ENCODE peak calls at places on chromosomes 12 and 14, in five cellular contexts. T is brain microvascular endothelial cell; D is ascending aorta; Q is GM23248; N is effector memory CD4-positive, alpha-beta T cell. O is an unnamed sample.
A peak's percentile ranks its signal among the peaks of the same experiment; 100 is the strongest.

GRCh38 chr12:92570056-92570753 is 132.6 kb upstream of the PLEKHG7 start:
- DNase-seq in T (peak; percentile 87), D (peak; percentile 82), Q (peak; percentile 79), N (peak; percentile 30), O (peak; percentile 68)

GRCh38 chr14:96568646-96569045 is 66.5 kb downstream of the PAPOLA start:
- DNase-seq in T (no peak), D (no peak), Q (no peak), N (no peak), O (no peak)

GRCh38 chr12:49349266-49349665 is 2.6 kb downstream of the DNAJC22 start:
- DNase-seq in T (no peak), D (no peak), Q (no peak), N (no peak), O (no peak)

GRCh38 chr14:89425931-89426330 is 8.9 kb upstream of the FOXN3 start:
- DNase-seq in T (peak; percentile 97), D (peak; percentile 74), Q (peak; percentile 96), N (no peak), O (peak; percentile 97)

GRCh38 chr12:78641837-78642423 is 222.6 kb upstream of the SYT1 start:
- DNase-seq in T (no peak), D (no peak), Q (no peak), N (no peak), O (no peak)

GRCh38 chr12:68587448-68587873 is 23.2 kb upstream of the RAP1B start:
- DNase-seq in T (no peak), D (no peak), Q (no peak), N (no peak), O (no peak)

GRCh38 chr14:96084796-96085195 is 45.6 kb downstream of the C14orf132 start:
- DNase-seq in T (no peak), D (no peak), Q (no peak), N (no peak), O (no peak)

GRCh38 chr14:58717821-58718220 is 80.1 kb downstream of the DACT1 start:
- DNase-seq in T (no peak), D (no peak), Q (no peak), N (no peak), O (peak; percentile 64)

GRCh38 chr14:104913413-104913812 is 11.3 kb upstream of the PLD4 start:
- DNase-seq in T (no peak), D (no peak), Q (no peak), N (no peak), O (no peak)

GRCh38 chr12:108009442-108009841 is 119.6 kb upstream of the WSCD2 start:
- DNase-seq in T (no peak), D (no peak), Q (no peak), N (no peak), O (no peak)

GRCh38 chr12:116922194-116922897 is 11.6 kb downstream of the FBXW8 start:
- DNase-seq in T (no peak), D (no peak), Q (no peak), N (no peak), O (peak; percentile 70)

GRCh38 chr12:76010732-76011458 is 20.7 kb downstream of the PHLDA1 start:
- DNase-seq in T (no peak), D (no peak), Q (peak; percentile 56), N (no peak), O (no peak)

GRCh38 chr14:51224551-51224950 is 15.5 kb upstream of the TMX1 start:
- DNase-seq in T (no peak), D (no peak), Q (peak; percentile 61), N (no peak), O (peak; percentile 20)

GRCh38 chr12:79547044-79547734 is 143.6 kb downstream of the PAWR start:
- DNase-seq in T (peak; percentile 65), D (peak; percentile 75), Q (peak; percentile 89), N (no peak), O (no peak)

GRCh38 chr12:23534196-23534595 is 415.3 kb downstream of the SOX5 start:
- DNase-seq in T (no peak), D (no peak), Q (no peak), N (no peak), O (no peak)
- H3K4me3 ChIP-seq in T (no peak overlapping the region), D (no peak overlapping the region), Q (no peak overlapping the region), N (no peak overlapping the region), O (no peak overlapping the region)

GRCh38 chr14:103055693-103056092 is 1.7 kb downstream of the CDC42BPB start:
- DNase-seq in T (no peak), D (peak; percentile 30), Q (peak; percentile 54), N (no peak), O (no peak)

GRCh38 chr14:103058209-103059055 is 1.1 kb upstream of the CDC42BPB start:
- DNase-seq in T (no peak), D (peak; percentile 60), Q (peak; percentile 48), N (no peak), O (no peak)

GRCh38 chr14:103057372-103058208 is at the start of gene CDC42BPB:
- DNase-seq in T (peak; percentile 77), D (peak; percentile 93), Q (peak; percentile 98), N (peak; percentile 56), O (peak; percentile 72)

GRCh38 chr14:103057028-103057371 is 349 bp downstream of the CDC42BPB start:
- DNase-seq in T (no peak), D (peak; percentile 70), Q (no peak), N (no peak), O (no peak)

DNA sequence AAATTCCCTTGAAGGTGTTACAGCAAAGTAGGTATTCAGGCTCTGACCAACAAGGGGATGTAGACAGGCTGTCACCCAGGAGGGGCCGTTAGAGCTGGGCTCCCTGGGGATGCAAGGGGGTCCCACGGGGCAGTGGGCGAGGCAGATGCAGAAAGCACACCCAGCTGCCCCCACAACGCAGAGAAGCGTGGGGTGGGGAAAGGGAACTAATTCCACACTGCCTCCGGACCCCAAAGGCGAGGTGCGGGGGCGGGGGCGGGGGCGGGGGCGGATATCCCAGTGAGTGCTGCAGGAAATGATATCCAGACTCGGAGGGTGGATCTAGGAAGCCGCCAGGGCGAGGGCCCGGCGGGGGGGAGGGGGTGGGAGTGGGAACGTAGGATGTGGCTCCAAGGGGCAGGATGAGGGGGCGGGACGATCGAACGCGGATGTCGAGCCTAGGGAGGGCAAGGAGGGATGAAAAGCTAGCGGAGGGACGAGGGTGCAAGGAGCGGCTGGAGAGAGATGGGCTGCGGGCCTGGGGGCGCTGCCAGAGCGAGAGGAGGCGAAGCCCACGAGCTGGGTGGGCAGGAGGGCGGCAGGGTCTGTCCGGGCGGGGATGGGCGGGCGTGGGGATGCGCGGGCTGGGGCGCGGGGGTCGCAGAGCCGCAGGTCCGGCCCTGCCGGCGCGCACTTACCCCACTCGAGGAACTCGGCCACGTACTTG is 874 bp downstream of the CDC42BPB start:
- DNase-seq in T (peak; percentile 61), D (peak; percentile 75), Q (peak; percentile 70), N (no peak), O (peak; percentile 24)
- H3K4me3 ChIP-seq in T (peak overlapping the region; percentile 85), D (peak overlapping the region; percentile 73), Q (peak overlapping the region; percentile 78), N (peak overlapping the region; percentile 53), O (peak overlapping the region; percentile 76)

GRCh38 chr12:88401153-88401552 is 179.1 kb downstream of the KITLG start:
- DNase-seq in T (peak; percentile 48), D (no peak), Q (no peak), N (no peak), O (no peak)
- H3K4me3 ChIP-seq in T (no peak overlapping the region), D (no peak overlapping the region), Q (no peak overlapping the region), N (no peak overlapping the region), O (no peak overlapping the region)

DNA sequence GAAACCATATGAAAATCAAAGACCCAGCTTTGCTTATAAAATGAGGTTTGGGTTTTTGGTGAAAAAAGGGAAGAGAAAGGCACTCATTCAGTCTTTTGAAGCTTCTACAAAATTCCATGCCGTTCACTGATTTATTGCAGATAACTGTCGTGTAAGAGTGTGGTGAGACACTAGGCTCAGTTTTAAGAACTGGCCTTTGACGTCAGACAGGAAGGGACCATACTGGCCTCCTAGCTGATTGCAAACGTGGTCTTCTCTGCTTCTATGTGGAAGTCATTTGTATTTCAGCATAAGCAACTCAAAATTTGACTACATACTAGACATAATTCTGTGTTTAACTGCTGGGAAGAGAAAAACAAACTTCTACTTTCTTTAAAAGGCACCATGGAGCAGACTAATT is 168.8 kb downstream of the TTC7B start:
- DNase-seq in T (no peak), D (no peak), Q (no peak), N (no peak), O (no peak)
- H3K4me3 ChIP-seq in T (no peak overlapping the region), D (no peak overlapping the region), Q (no peak overlapping the region), N (no peak overlapping the region), O (no peak overlapping the region)

GRCh38 chr14:99899578-99900178 is 106.5 kb downstream of the EML1 start:
- DNase-seq in T (no peak), D (no peak), Q (peak; percentile 47), N (no peak), O (no peak)
- H3K4me3 ChIP-seq in T (no peak overlapping the region), D (no peak overlapping the region), Q (no peak overlapping the region), N (no peak overlapping the region), O (no peak overlapping the region)

GRCh38 chr14:23578560-23579310 is at the start of gene JPH4:
- DNase-seq in T (no peak), D (no peak), Q (no peak), N (no peak), O (no peak)
- H3K4me3 ChIP-seq in T (no peak within 1 kb of the TSS), D (no peak within 1 kb of the TSS), Q (no peak within 1 kb of the TSS), N (no peak within 1 kb of the TSS), O (no peak within 1 kb of the TSS)

O was measured in skeletal muscle cell.